ENCODE peak calls at places on chromosome 15, in seven cellular contexts. One of them, this sample, is unnamed.

GRCh38 chr15:41936649-41937567 is 35.4 kb downstream of the EHD4 start:
- DNase-seq in GM23248: peak
- DNase-seq in NCI-H774: no peak
- DNase-seq in Peyer's patch: peak
- DNase-seq in stimulated activated CD4-positive, alpha-beta T cell treated with anti-CD3 and anti-CD28 coated beads, Interleukin-15, amount 100 ng/mL, for 48 hours: peak
- DNase-seq in NCI-H1092 treated with DMSO at 0.1 percent for 48 hours: no peak
- DNase-seq in activated CD8-positive, alpha-beta memory T cell treated with anti-CD3 and anti-CD28 coated beads, Interleukin-2, amount 50 U/mL, for 4 hours: peak
- DNase-seq in this sample: no peak

GRCh38 chr15:25787855-25788521 is 75.1 kb downstream of the ATP10A start:
- DNase-seq in stimulated activated CD4-positive, alpha-beta T cell treated with anti-CD3 and anti-CD28 coated beads, Interleukin-15, amount 100 ng/mL, for 48 hours: no peak
- DNase-seq in NCI-H1092 treated with DMSO at 0.1 percent for 48 hours: no peak
- DNase-seq in GM23248: peak
- DNase-seq in NCI-H774: no peak
- DNase-seq in Peyer's patch: no peak
- DNase-seq in activated CD8-positive, alpha-beta memory T cell treated with anti-CD3 and anti-CD28 coated beads, Interleukin-2, amount 50 U/mL, for 4 hours: no peak
- DNase-seq in this sample: no peak

GRCh38 chr15:48759921-48760320 is 50.9 kb downstream of the CEP152 start:
- DNase-seq in stimulated activated CD4-positive, alpha-beta T cell treated with anti-CD3 and anti-CD28 coated beads, Interleukin-15, amount 100 ng/mL, for 48 hours: no peak
- DNase-seq in NCI-H774: no peak
- DNase-seq in activated CD8-positive, alpha-beta memory T cell treated with anti-CD3 and anti-CD28 coated beads, Interleukin-2, amount 50 U/mL, for 4 hours: no peak
- DNase-seq in NCI-H1092 treated with DMSO at 0.1 percent for 48 hours: no peak
- DNase-seq in Peyer's patch: no peak
- DNase-seq in GM23248: no peak
- DNase-seq in this sample: no peak

GRCh38 chr15:32837935-32838334 is 120.1 kb downstream of the GREM1 start:
- DNase-seq in NCI-H1092 treated with DMSO at 0.1 percent for 48 hours: no peak
- DNase-seq in activated CD8-positive, alpha-beta memory T cell treated with anti-CD3 and anti-CD28 coated beads, Interleukin-2, amount 50 U/mL, for 4 hours: no peak
- DNase-seq in NCI-H774: no peak
- DNase-seq in stimulated activated CD4-positive, alpha-beta T cell treated with anti-CD3 and anti-CD28 coated beads, Interleukin-15, amount 100 ng/mL, for 48 hours: no peak
- DNase-seq in GM23248: peak
- DNase-seq in Peyer's patch: no peak
- DNase-seq in this sample: no peak

GRCh38 chr15:53226559-53226958 is 436.4 kb upstream of the ONECUT1 start:
- DNase-seq in activated CD8-positive, alpha-beta memory T cell treated with anti-CD3 and anti-CD28 coated beads, Interleukin-2, amount 50 U/mL, for 4 hours: no peak
- DNase-seq in NCI-H1092 treated with DMSO at 0.1 percent for 48 hours: no peak
- DNase-seq in GM23248: no peak
- DNase-seq in Peyer's patch: no peak
- DNase-seq in NCI-H774: no peak
- DNase-seq in stimulated activated CD4-positive, alpha-beta T cell treated with anti-CD3 and anti-CD28 coated beads, Interleukin-15, amount 100 ng/mL, for 48 hours: no peak
- DNase-seq in this sample: no peak

GRCh38 chr15:66043264-66043663 is 174.0 kb downstream of the RAB11A start:
- DNase-seq in Peyer's patch: no peak
- DNase-seq in stimulated activated CD4-positive, alpha-beta T cell treated with anti-CD3 and anti-CD28 coated beads, Interleukin-15, amount 100 ng/mL, for 48 hours: no peak
- DNase-seq in GM23248: no peak
- DNase-seq in NCI-H1092 treated with DMSO at 0.1 percent for 48 hours: peak
- DNase-seq in NCI-H774: peak
- DNase-seq in activated CD8-positive, alpha-beta memory T cell treated with anti-CD3 and anti-CD28 coated beads, Interleukin-2, amount 50 U/mL, for 4 hours: no peak
- DNase-seq in this sample: no peak

GRCh38 chr15:80153900-80154299 is 1.1 kb downstream of the FAH start:
- DNase-seq in activated CD8-positive, alpha-beta memory T cell treated with anti-CD3 and anti-CD28 coated beads, Interleukin-2, amount 50 U/mL, for 4 hours: no peak
- DNase-seq in stimulated activated CD4-positive, alpha-beta T cell treated with anti-CD3 and anti-CD28 coated beads, Interleukin-15, amount 100 ng/mL, for 48 hours: no peak
- DNase-seq in GM23248: no peak
- DNase-seq in NCI-H774: no peak
- DNase-seq in Peyer's patch: no peak
- DNase-seq in NCI-H1092 treated with DMSO at 0.1 percent for 48 hours: no peak
- DNase-seq in this sample: no peak

GRCh38 chr15:31083394-31083790 is 18.1 kb downstream of the TRPM1 start:
- DNase-seq in NCI-H774: no peak
- DNase-seq in activated CD8-positive, alpha-beta memory T cell treated with anti-CD3 and anti-CD28 coated beads, Interleukin-2, amount 50 U/mL, for 4 hours: no peak
- DNase-seq in stimulated activated CD4-positive, alpha-beta T cell treated with anti-CD3 and anti-CD28 coated beads, Interleukin-15, amount 100 ng/mL, for 48 hours: no peak
- DNase-seq in NCI-H1092 treated with DMSO at 0.1 percent for 48 hours: no peak
- DNase-seq in Peyer's patch: no peak
- DNase-seq in GM23248: no peak
- DNase-seq in this sample: no peak

GRCh38 chr15:55546718-55547117 is 38.7 kb upstream of the DNAAF4 start:
- DNase-seq in NCI-H774: no peak
- DNase-seq in Peyer's patch: no peak
- DNase-seq in stimulated activated CD4-positive, alpha-beta T cell treated with anti-CD3 and anti-CD28 coated beads, Interleukin-15, amount 100 ng/mL, for 48 hours: no peak
- DNase-seq in GM23248: no peak
- DNase-seq in NCI-H1092 treated with DMSO at 0.1 percent for 48 hours: no peak
- DNase-seq in activated CD8-positive, alpha-beta memory T cell treated with anti-CD3 and anti-CD28 coated beads, Interleukin-2, amount 50 U/mL, for 4 hours: no peak
- DNase-seq in this sample: no peak

GRCh38 chr15:29859981-29860745 is 37.9 kb upstream of the TJP1 start:
- DNase-seq in activated CD8-positive, alpha-beta memory T cell treated with anti-CD3 and anti-CD28 coated beads, Interleukin-2, amount 50 U/mL, for 4 hours: no peak
- DNase-seq in NCI-H774: no peak
- DNase-seq in GM23248: peak
- DNase-seq in NCI-H1092 treated with DMSO at 0.1 percent for 48 hours: no peak
- DNase-seq in stimulated activated CD4-positive, alpha-beta T cell treated with anti-CD3 and anti-CD28 coated beads, Interleukin-15, amount 100 ng/mL, for 48 hours: no peak
- DNase-seq in Peyer's patch: no peak
- DNase-seq in this sample: no peak

GRCh38 chr15:80645494-80646065 is 49.5 kb upstream of the ABHD17C start:
- DNase-seq in GM23248: peak
- DNase-seq in stimulated activated CD4-positive, alpha-beta T cell treated with anti-CD3 and anti-CD28 coated beads, Interleukin-15, amount 100 ng/mL, for 48 hours: no peak
- DNase-seq in Peyer's patch: no peak
- DNase-seq in NCI-H1092 treated with DMSO at 0.1 percent for 48 hours: no peak
- DNase-seq in NCI-H774: no peak
- DNase-seq in activated CD8-positive, alpha-beta memory T cell treated with anti-CD3 and anti-CD28 coated beads, Interleukin-2, amount 50 U/mL, for 4 hours: no peak
- DNase-seq in this sample: no peak

GRCh38 chr15:70867911-70868467 is 14.0 kb upstream of the LARP6 start:
- DNase-seq in activated CD8-positive, alpha-beta memory T cell treated with anti-CD3 and anti-CD28 coated beads, Interleukin-2, amount 50 U/mL, for 4 hours: no peak
- DNase-seq in Peyer's patch: no peak
- DNase-seq in stimulated activated CD4-positive, alpha-beta T cell treated with anti-CD3 and anti-CD28 coated beads, Interleukin-15, amount 100 ng/mL, for 48 hours: no peak
- DNase-seq in NCI-H774: no peak
- DNase-seq in NCI-H1092 treated with DMSO at 0.1 percent for 48 hours: no peak
- DNase-seq in GM23248: peak
- DNase-seq in this sample: no peak

GRCh38 chr15:64251121-64251520 is 88.3 kb upstream of the PPIB start:
- DNase-seq in activated CD8-positive, alpha-beta memory T cell treated with anti-CD3 and anti-CD28 coated beads, Interleukin-2, amount 50 U/mL, for 4 hours: no peak
- DNase-seq in NCI-H774: no peak
- DNase-seq in Peyer's patch: no peak
- DNase-seq in NCI-H1092 treated with DMSO at 0.1 percent for 48 hours: no peak
- DNase-seq in GM23248: no peak
- DNase-seq in stimulated activated CD4-positive, alpha-beta T cell treated with anti-CD3 and anti-CD28 coated beads, Interleukin-15, amount 100 ng/mL, for 48 hours: no peak
- DNase-seq in this sample: no peak

GRCh38 chr15:68364660-68365035 is 67.3 kb downstream of the ITGA11 start:
- DNase-seq in GM23248: no peak
- DNase-seq in Peyer's patch: no peak
- DNase-seq in activated CD8-positive, alpha-beta memory T cell treated with anti-CD3 and anti-CD28 coated beads, Interleukin-2, amount 50 U/mL, for 4 hours: no peak
- DNase-seq in NCI-H1092 treated with DMSO at 0.1 percent for 48 hours: no peak
- DNase-seq in NCI-H774: no peak
- DNase-seq in stimulated activated CD4-positive, alpha-beta T cell treated with anti-CD3 and anti-CD28 coated beads, Interleukin-15, amount 100 ng/mL, for 48 hours: no peak
- DNase-seq in this sample: no peak

GRCh38 chr15:67033521-67033920 is 31.9 kb upstream of the SMAD3 start:
- DNase-seq in GM23248: no peak
- DNase-seq in NCI-H774: no peak
- DNase-seq in NCI-H1092 treated with DMSO at 0.1 percent for 48 hours: no peak
- DNase-seq in stimulated activated CD4-positive, alpha-beta T cell treated with anti-CD3 and anti-CD28 coated beads, Interleukin-15, amount 100 ng/mL, for 48 hours: no peak
- DNase-seq in Peyer's patch: no peak
- DNase-seq in activated CD8-positive, alpha-beta memory T cell treated with anti-CD3 and anti-CD28 coated beads, Interleukin-2, amount 50 U/mL, for 4 hours: peak
- DNase-seq in this sample: no peak

GRCh38 chr15:41583795-41584194 is 24.8 kb downstream of the TYRO3 start:
- DNase-seq in NCI-H774: no peak
- DNase-seq in activated CD8-positive, alpha-beta memory T cell treated with anti-CD3 and anti-CD28 coated beads, Interleukin-2, amount 50 U/mL, for 4 hours: no peak
- DNase-seq in NCI-H1092 treated with DMSO at 0.1 percent for 48 hours: no peak
- DNase-seq in Peyer's patch: no peak
- DNase-seq in GM23248: no peak
- DNase-seq in stimulated activated CD4-positive, alpha-beta T cell treated with anti-CD3 and anti-CD28 coated beads, Interleukin-15, amount 100 ng/mL, for 48 hours: no peak
- DNase-seq in this sample: no peak

GRCh38 chr15:67093146-67093874 is 27.9 kb downstream of the SMAD3 start:
- DNase-seq in GM23248: no peak
- DNase-seq in activated CD8-positive, alpha-beta memory T cell treated with anti-CD3 and anti-CD28 coated beads, Interleukin-2, amount 50 U/mL, for 4 hours: no peak
- DNase-seq in stimulated activated CD4-positive, alpha-beta T cell treated with anti-CD3 and anti-CD28 coated beads, Interleukin-15, amount 100 ng/mL, for 48 hours: no peak
- DNase-seq in NCI-H774: no peak
- DNase-seq in Peyer's patch: peak
- DNase-seq in NCI-H1092 treated with DMSO at 0.1 percent for 48 hours: no peak
- DNase-seq in this sample: no peak

GRCh38 chr15:40906947-40907802 is 12.9 kb downstream of the VPS18 start:
- DNase-seq in stimulated activated CD4-positive, alpha-beta T cell treated with anti-CD3 and anti-CD28 coated beads, Interleukin-15, amount 100 ng/mL, for 48 hours: peak
- DNase-seq in NCI-H774: peak
- DNase-seq in NCI-H1092 treated with DMSO at 0.1 percent for 48 hours: peak
- DNase-seq in Peyer's patch: peak
- DNase-seq in GM23248: peak
- DNase-seq in activated CD8-positive, alpha-beta memory T cell treated with anti-CD3 and anti-CD28 coated beads, Interleukin-2, amount 50 U/mL, for 4 hours: peak
- DNase-seq in this sample: peak

GRCh38 chr15:60584355-60585023 is 105.5 kb upstream of the ICE2 start:
- DNase-seq in NCI-H774: no peak
- DNase-seq in Peyer's patch: no peak
- DNase-seq in stimulated activated CD4-positive, alpha-beta T cell treated with anti-CD3 and anti-CD28 coated beads, Interleukin-15, amount 100 ng/mL, for 48 hours: no peak
- DNase-seq in activated CD8-positive, alpha-beta memory T cell treated with anti-CD3 and anti-CD28 coated beads, Interleukin-2, amount 50 U/mL, for 4 hours: no peak
- DNase-seq in GM23248: peak
- DNase-seq in NCI-H1092 treated with DMSO at 0.1 percent for 48 hours: no peak
- DNase-seq in this sample: no peak

GRCh38 chr15:76073554-76073953 is 13.8 kb downstream of the TMEM266 start:
- DNase-seq in stimulated activated CD4-positive, alpha-beta T cell treated with anti-CD3 and anti-CD28 coated beads, Interleukin-15, amount 100 ng/mL, for 48 hours: no peak
- DNase-seq in NCI-H774: no peak
- DNase-seq in NCI-H1092 treated with DMSO at 0.1 percent for 48 hours: no peak
- DNase-seq in activated CD8-positive, alpha-beta memory T cell treated with anti-CD3 and anti-CD28 coated beads, Interleukin-2, amount 50 U/mL, for 4 hours: no peak
- DNase-seq in Peyer's patch: no peak
- DNase-seq in GM23248: peak
- DNase-seq in this sample: no peak

GRCh38 chr15:43383070-43383469 is 12.2 kb downstream of the TUBGCP4 start:
- DNase-seq in GM23248: peak
- DNase-seq in NCI-H774: no peak
- DNase-seq in NCI-H1092 treated with DMSO at 0.1 percent for 48 hours: no peak
- DNase-seq in activated CD8-positive, alpha-beta memory T cell treated with anti-CD3 and anti-CD28 coated beads, Interleukin-2, amount 50 U/mL, for 4 hours: no peak
- DNase-seq in Peyer's patch: no peak
- DNase-seq in stimulated activated CD4-positive, alpha-beta T cell treated with anti-CD3 and anti-CD28 coated beads, Interleukin-15, amount 100 ng/mL, for 48 hours: no peak
- DNase-seq in this sample: no peak

GRCh38 chr15:85289677-85290365 is 90.6 kb upstream of the AKAP13 start:
- DNase-seq in GM23248: peak
- DNase-seq in NCI-H774: peak
- DNase-seq in stimulated activated CD4-positive, alpha-beta T cell treated with anti-CD3 and anti-CD28 coated beads, Interleukin-15, amount 100 ng/mL, for 48 hours: no peak
- DNase-seq in Peyer's patch: no peak
- DNase-seq in NCI-H1092 treated with DMSO at 0.1 percent for 48 hours: peak
- DNase-seq in activated CD8-positive, alpha-beta memory T cell treated with anti-CD3 and anti-CD28 coated beads, Interleukin-2, amount 50 U/mL, for 4 hours: no peak
- DNase-seq in this sample: no peak

GRCh38 chr15:46502668-46503067 is 867.8 kb downstream of the SQOR start:
- DNase-seq in NCI-H1092 treated with DMSO at 0.1 percent for 48 hours: no peak
- DNase-seq in activated CD8-positive, alpha-beta memory T cell treated with anti-CD3 and anti-CD28 coated beads, Interleukin-2, amount 50 U/mL, for 4 hours: no peak
- DNase-seq in stimulated activated CD4-positive, alpha-beta T cell treated with anti-CD3 and anti-CD28 coated beads, Interleukin-15, amount 100 ng/mL, for 48 hours: no peak
- DNase-seq in NCI-H774: no peak
- DNase-seq in Peyer's patch: no peak
- DNase-seq in GM23248: peak
- DNase-seq in this sample: no peak

GRCh38 chr15:92621972-92622533 is 33.5 kb downstream of the FAM174B start:
- DNase-seq in GM23248: no peak
- DNase-seq in Peyer's patch: no peak
- DNase-seq in stimulated activated CD4-positive, alpha-beta T cell treated with anti-CD3 and anti-CD28 coated beads, Interleukin-15, amount 100 ng/mL, for 48 hours: no peak
- DNase-seq in activated CD8-positive, alpha-beta memory T cell treated with anti-CD3 and anti-CD28 coated beads, Interleukin-2, amount 50 U/mL, for 4 hours: no peak
- DNase-seq in NCI-H774: no peak
- DNase-seq in NCI-H1092 treated with DMSO at 0.1 percent for 48 hours: no peak
- DNase-seq in this sample: no peak